ENCODE peak calls at places on chromosomes 2 and 18, in four cellular contexts. One of them, this sample, is unnamed.

GRCh38 chr2:217162533-217162932 is 302.7 kb upstream of the TNP1 start:
- DNase-seq in left cardiac atrium: no peak
- DNase-seq in SW480: peak; percentile 97
- DNase-seq in iris pigment epithelial cell: peak; percentile 98
- DNase-seq in this sample: peak; percentile 94

GRCh38 chr2:45699032-45699658 is 47.7 kb downstream of the PRKCE start:
- DNase-seq in left cardiac atrium: no peak
- DNase-seq in SW480: no peak
- DNase-seq in iris pigment epithelial cell: peak; percentile 80
- DNase-seq in this sample: peak; percentile 93

GRCh38 chr2:47088371-47089082 is 66.6 kb downstream of the STPG4 start:
- DNase-seq in left cardiac atrium: no peak
- DNase-seq in SW480: peak; percentile 21
- DNase-seq in iris pigment epithelial cell: peak; percentile 67
- DNase-seq in this sample: no peak

GRCh38 chr2:46569061-46569560 is 89.7 kb downstream of the TMEM247 start:
- DNase-seq in left cardiac atrium: no peak
- DNase-seq in SW480: no peak
- DNase-seq in iris pigment epithelial cell: no peak
- DNase-seq in this sample: no peak

GRCh38 chr18:79123948-79124347 is 54.8 kb downstream of the ATP9B start:
- DNase-seq in left cardiac atrium: no peak
- DNase-seq in SW480: no peak
- DNase-seq in iris pigment epithelial cell: no peak
- DNase-seq in this sample: peak; percentile 4

GRCh38 chr2:96913398-96914202 is 43.7 kb upstream of the SEMA4C start:
- DNase-seq in left cardiac atrium: no peak
- DNase-seq in SW480: no peak
- DNase-seq in iris pigment epithelial cell: no peak
- DNase-seq in this sample: no peak

GRCh38 chr18:21599585-21600525 is 649 bp downstream of the ESCO1 start:
- DNase-seq in left cardiac atrium: peak; percentile 65
- DNase-seq in SW480: peak; percentile 63
- DNase-seq in iris pigment epithelial cell: peak; percentile 39
- DNase-seq in this sample: peak; percentile 59

GRCh38 chr2:3641181-3641580 is 16.8 kb upstream of the ALLC start:
- DNase-seq in left cardiac atrium: no peak
- DNase-seq in SW480: no peak
- DNase-seq in iris pigment epithelial cell: no peak
- DNase-seq in this sample: no peak

GRCh38 chr2:6103949-6104348 is 411.8 kb downstream of the SOX11 start:
- DNase-seq in left cardiac atrium: no peak
- DNase-seq in SW480: peak; percentile 20
- DNase-seq in iris pigment epithelial cell: no peak
- DNase-seq in this sample: no peak

GRCh38 chr2:239182981-239183791 is 217.6 kb downstream of the HDAC4 start:
- DNase-seq in left cardiac atrium: peak; percentile 6
- DNase-seq in SW480: no peak
- DNase-seq in iris pigment epithelial cell: no peak
- DNase-seq in this sample: no peak

GRCh38 chr2:225004531-225004930 is 37.7 kb downstream of the DOCK10 start:
- DNase-seq in left cardiac atrium: no peak
- DNase-seq in SW480: no peak
- DNase-seq in iris pigment epithelial cell: peak; percentile 69
- DNase-seq in this sample: no peak

GRCh38 chr2:30149513-30149912 is 2.7 kb downstream of the YPEL5 start:
- DNase-seq in left cardiac atrium: no peak
- DNase-seq in SW480: peak; percentile 24
- DNase-seq in iris pigment epithelial cell: peak; percentile 40
- DNase-seq in this sample: peak; percentile 24

GRCh38 chr18:61551586-61551985 is 218.4 kb downstream of the CDH20 start:
- DNase-seq in left cardiac atrium: no peak
- DNase-seq in SW480: peak; percentile 32
- DNase-seq in iris pigment epithelial cell: peak; percentile 88
- DNase-seq in this sample: peak; percentile 86

GRCh38 chr2:179440642-179441251 is 176.1 kb upstream of the SESTD1 start:
- DNase-seq in left cardiac atrium: no peak
- DNase-seq in SW480: peak; percentile 35
- DNase-seq in iris pigment epithelial cell: peak; percentile 51
- DNase-seq in this sample: peak; percentile 65

GRCh38 chr2:43175187-43175490 is 51.3 kb downstream of the ZFP36L2 start:
- DNase-seq in left cardiac atrium: no peak
- DNase-seq in SW480: peak; percentile 25
- DNase-seq in iris pigment epithelial cell: peak; percentile 38
- DNase-seq in this sample: peak; percentile 40

GRCh38 chr2:241015439-241015838 is 17.0 kb downstream of the SNED1 start:
- DNase-seq in left cardiac atrium: no peak
- DNase-seq in SW480: no peak
- DNase-seq in iris pigment epithelial cell: no peak
- DNase-seq in this sample: no peak

GRCh38 chr18:47143899-47144485 is 6.3 kb downstream of the HDHD2 start:
- DNase-seq in left cardiac atrium: no peak
- DNase-seq in SW480: no peak
- DNase-seq in iris pigment epithelial cell: no peak
- DNase-seq in this sample: no peak

GRCh38 chr18:48229445-48230052 is 179.6 kb downstream of the ZBTB7C start:
- DNase-seq in left cardiac atrium: peak; percentile 29
- DNase-seq in SW480: no peak
- DNase-seq in iris pigment epithelial cell: no peak
- DNase-seq in this sample: no peak

GRCh38 chr2:176091329-176092258 is 927 bp upstream of the HOXD13 start:
- DNase-seq in left cardiac atrium: no peak
- DNase-seq in SW480: no peak
- DNase-seq in iris pigment epithelial cell: no peak
- DNase-seq in this sample: no peak

GRCh38 chr2:194867328-194867727 is 789.7 kb upstream of the SLC39A10 start:
- DNase-seq in left cardiac atrium: no peak
- DNase-seq in SW480: peak; percentile 58
- DNase-seq in iris pigment epithelial cell: peak; percentile 3
- DNase-seq in this sample: peak; percentile 57

GRCh38 chr2:21001988-21002813 is 41.7 kb downstream of the APOB start:
- DNase-seq in left cardiac atrium: no peak
- DNase-seq in SW480: no peak
- DNase-seq in iris pigment epithelial cell: no peak
- DNase-seq in this sample: no peak

GRCh38 chr18:77124452-77124922 is 8.1 kb downstream of the MBP start:
- DNase-seq in left cardiac atrium: no peak
- DNase-seq in SW480: no peak
- DNase-seq in iris pigment epithelial cell: no peak
- DNase-seq in this sample: peak; percentile 23

GRCh38 chr18:61549889-61550288 is 216.7 kb downstream of the CDH20 start:
- DNase-seq in left cardiac atrium: no peak
- DNase-seq in SW480: no peak
- DNase-seq in iris pigment epithelial cell: no peak
- DNase-seq in this sample: no peak

GRCh38 chr2:102271844-102272243 is 39.5 kb upstream of the IL1RL1 start:
- DNase-seq in left cardiac atrium: no peak
- DNase-seq in SW480: no peak
- DNase-seq in iris pigment epithelial cell: no peak
- DNase-seq in this sample: peak; percentile 17

GRCh38 chr18:3773303-3773702 is 323.3 kb downstream of the TGIF1 start:
- DNase-seq in left cardiac atrium: no peak
- DNase-seq in SW480: no peak
- DNase-seq in iris pigment epithelial cell: no peak
- DNase-seq in this sample: no peak

GRCh38 chr18:7164610-7165009 is 47.0 kb upstream of the LAMA1 start:
- DNase-seq in left cardiac atrium: no peak
- DNase-seq in SW480: peak; percentile 25
- DNase-seq in iris pigment epithelial cell: peak; percentile 27
- DNase-seq in this sample: peak; percentile 8